ENCODE peak calls at places on chromosome 9, in four cellular contexts. One of them, this sample, is unnamed.

GRCh38 chr9:81145331-81145963 is 543.9 kb downstream of the TLE1 start:
- DNase-seq in pancreas: no peak
- DNase-seq in K562: no peak
- DNase-seq in CD4-positive, alpha-beta T cell: no peak
- DNase-seq in this sample: no peak

GRCh38 chr9:99368341-99369326 is 146.6 kb downstream of the SEC61B start:
- DNase-seq in K562: no peak
- DNase-seq in pancreas: peak
- DNase-seq in CD4-positive, alpha-beta T cell: no peak
- DNase-seq in this sample: no peak

GRCh38 chr9:249025-249424 is 34.4 kb downstream of the DOCK8 start:
- DNase-seq in pancreas: no peak
- DNase-seq in CD4-positive, alpha-beta T cell: no peak
- DNase-seq in K562: peak
- DNase-seq in this sample: no peak

GRCh38 chr9:91156451-91157234 is 205.1 kb downstream of the AUH start:
- DNase-seq in pancreas: no peak
- DNase-seq in CD4-positive, alpha-beta T cell: no peak
- DNase-seq in K562: no peak
- DNase-seq in this sample: no peak

GRCh38 chr9:128689820-128690683 is 1.0 kb downstream of the SET start:
- DNase-seq in K562: peak
- DNase-seq in CD4-positive, alpha-beta T cell: peak
- DNase-seq in pancreas: no peak
- DNase-seq in this sample: no peak

GRCh38 chr9:27856748-27857147 is 283.5 kb upstream of the C9orf72 start:
- DNase-seq in CD4-positive, alpha-beta T cell: no peak
- DNase-seq in pancreas: no peak
- DNase-seq in K562: no peak
- DNase-seq in this sample: no peak

GRCh38 chr9:82206490-82206889 is 217.9 kb downstream of the SPATA31D1 start:
- DNase-seq in K562: no peak
- DNase-seq in CD4-positive, alpha-beta T cell: no peak
- DNase-seq in pancreas: no peak
- DNase-seq in this sample: no peak

GRCh38 chr9:111842313-111842712 is 47.6 kb upstream of the SHOC1 start:
- DNase-seq in K562: no peak
- DNase-seq in pancreas: no peak
- DNase-seq in CD4-positive, alpha-beta T cell: no peak
- DNase-seq in this sample: no peak

GRCh38 chr9:119986205-119986604 is 593.8 kb downstream of the CDK5RAP2 start:
- DNase-seq in pancreas: no peak
- DNase-seq in CD4-positive, alpha-beta T cell: no peak
- DNase-seq in K562: no peak
- DNase-seq in this sample: no peak

GRCh38 chr9:124590886-124591641 is 83.9 kb upstream of the NR5A1 start:
- DNase-seq in pancreas: no peak
- DNase-seq in K562: no peak
- DNase-seq in CD4-positive, alpha-beta T cell: no peak
- DNase-seq in this sample: no peak

GRCh38 chr9:91939953-91940352 is 10.1 kb downstream of the ROR2 start:
- DNase-seq in K562: peak
- DNase-seq in CD4-positive, alpha-beta T cell: no peak
- DNase-seq in pancreas: no peak
- DNase-seq in this sample: no peak

GRCh38 chr9:135612981-135613910 is 26.1 kb downstream of the GLT6D1 start:
- DNase-seq in CD4-positive, alpha-beta T cell: no peak
- DNase-seq in K562: no peak
- DNase-seq in pancreas: no peak
- DNase-seq in this sample: no peak

GRCh38 chr9:113935677-113936380 is 59.7 kb downstream of the ZNF618 start:
- DNase-seq in K562: no peak
- DNase-seq in CD4-positive, alpha-beta T cell: no peak
- DNase-seq in pancreas: no peak
- DNase-seq in this sample: no peak

GRCh38 chr9:95641591-95641990 is 124.8 kb upstream of the PTCH1 start:
- DNase-seq in K562: peak
- DNase-seq in CD4-positive, alpha-beta T cell: no peak
- DNase-seq in pancreas: no peak
- DNase-seq in this sample: no peak

GRCh38 chr9:36423196-36423595 is 23.1 kb upstream of the RNF38 start:
- DNase-seq in pancreas: no peak
- DNase-seq in CD4-positive, alpha-beta T cell: no peak
- DNase-seq in K562: no peak
- DNase-seq in this sample: no peak

GRCh38 chr9:6942406-6942805 is 184.6 kb downstream of the KDM4C start:
- DNase-seq in K562: no peak
- DNase-seq in pancreas: no peak
- DNase-seq in CD4-positive, alpha-beta T cell: no peak
- DNase-seq in this sample: no peak

GRCh38 chr9:79707589-79707988 is 135.8 kb downstream of the TLE4 start:
- DNase-seq in CD4-positive, alpha-beta T cell: no peak
- DNase-seq in pancreas: no peak
- DNase-seq in K562: no peak
- DNase-seq in this sample: no peak

GRCh38 chr9:124042168-124042775 is 30.7 kb downstream of the LHX2 start:
- DNase-seq in K562: no peak
- DNase-seq in pancreas: no peak
- DNase-seq in CD4-positive, alpha-beta T cell: no peak
- DNase-seq in this sample: no peak

GRCh38 chr9:136090060-136090735 is 4.9 kb downstream of the NACC2 start:
- DNase-seq in pancreas: no peak
- DNase-seq in K562: no peak
- DNase-seq in CD4-positive, alpha-beta T cell: no peak
- DNase-seq in this sample: no peak

GRCh38 chr9:92712767-92713166 is 42.8 kb upstream of the IPPK start:
- DNase-seq in K562: no peak
- DNase-seq in CD4-positive, alpha-beta T cell: no peak
- DNase-seq in pancreas: no peak
- DNase-seq in this sample: no peak

GRCh38 chr9:14670718-14671117 is 22.5 kb downstream of the ZDHHC21 start:
- DNase-seq in K562: no peak
- DNase-seq in pancreas: no peak
- DNase-seq in CD4-positive, alpha-beta T cell: no peak
- DNase-seq in this sample: no peak

GRCh38 chr9:93577940-93578682 is 1.7 kb downstream of the PHF2 start:
- DNase-seq in CD4-positive, alpha-beta T cell: no peak
- DNase-seq in pancreas: no peak
- DNase-seq in K562: no peak
- DNase-seq in this sample: no peak

GRCh38 chr9:98158071-98158791 is 34.2 kb downstream of the CORO2A start:
- DNase-seq in CD4-positive, alpha-beta T cell: no peak
- DNase-seq in K562: no peak
- DNase-seq in pancreas: no peak
- DNase-seq in this sample: no peak

GRCh38 chr9:26723486-26723885 is 169.1 kb downstream of the CAAP1 start:
- DNase-seq in CD4-positive, alpha-beta T cell: no peak
- DNase-seq in K562: peak
- DNase-seq in pancreas: peak
- DNase-seq in this sample: no peak

GRCh38 chr9:100038472-100038871 is 60.3 kb downstream of the ERP44 start:
- DNase-seq in CD4-positive, alpha-beta T cell: no peak
- DNase-seq in pancreas: no peak
- DNase-seq in K562: no peak
- DNase-seq in this sample: no peak

GRCh38 chr9:106019017-106019692 is 324.8 kb downstream of the TMEM38B start:
- DNase-seq in pancreas: no peak
- DNase-seq in K562: no peak
- DNase-seq in CD4-positive, alpha-beta T cell: no peak
- DNase-seq in this sample: no peak

GRCh38 chr9:93198117-93198838 is 14.3 kb downstream of the WNK2 start:
- DNase-seq in CD4-positive, alpha-beta T cell: no peak
- DNase-seq in K562: no peak
- DNase-seq in pancreas: peak
- DNase-seq in this sample: no peak

GRCh38 chr9:129023036-129023907 is 4.9 kb downstream of the SH3GLB2 start:
- DNase-seq in CD4-positive, alpha-beta T cell: no peak
- DNase-seq in pancreas: no peak
- DNase-seq in K562: peak
- DNase-seq in this sample: no peak

GRCh38 chr9:112013261-112013660 is 116.6 kb downstream of the UGCG start:
- DNase-seq in CD4-positive, alpha-beta T cell: no peak
- DNase-seq in pancreas: no peak
- DNase-seq in K562: no peak
- DNase-seq in this sample: no peak

GRCh38 chr9:4734150-4734549 is 6.9 kb downstream of the AK3 start:
- DNase-seq in pancreas: no peak
- DNase-seq in K562: peak
- DNase-seq in CD4-positive, alpha-beta T cell: no peak
- DNase-seq in this sample: no peak

DNA sequence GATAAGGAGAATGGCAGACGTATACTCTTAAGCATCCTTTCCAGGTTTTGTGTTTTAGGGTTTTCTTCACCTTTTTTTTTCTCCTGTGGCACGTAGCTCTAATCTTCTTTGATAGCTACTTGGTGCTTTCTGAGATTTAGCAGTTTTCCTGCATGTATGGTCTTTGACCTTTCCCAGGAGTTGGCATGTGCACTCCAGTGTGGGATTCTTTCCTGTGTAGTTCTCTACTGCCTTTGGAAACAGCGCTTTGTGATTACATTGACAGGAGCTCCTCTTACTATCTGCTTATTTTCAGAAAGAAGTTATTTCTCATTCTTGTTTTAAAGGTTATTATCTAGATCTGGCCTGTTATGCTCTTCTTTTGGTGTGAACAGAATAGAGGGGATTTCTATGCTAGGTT is 65.5 kb downstream of the UNC13B start:
- DNase-seq in K562: no peak
- DNase-seq in CD4-positive, alpha-beta T cell: no peak
- DNase-seq in pancreas: no peak
- DNase-seq in this sample: no peak
- H3K27ac ChIP-seq in K562: no peak
- H3K27ac ChIP-seq in CD4-positive, alpha-beta T cell: no peak
- H3K27ac ChIP-seq in pancreas: no peak
- H3K27ac ChIP-seq in this sample: no peak

DNA sequence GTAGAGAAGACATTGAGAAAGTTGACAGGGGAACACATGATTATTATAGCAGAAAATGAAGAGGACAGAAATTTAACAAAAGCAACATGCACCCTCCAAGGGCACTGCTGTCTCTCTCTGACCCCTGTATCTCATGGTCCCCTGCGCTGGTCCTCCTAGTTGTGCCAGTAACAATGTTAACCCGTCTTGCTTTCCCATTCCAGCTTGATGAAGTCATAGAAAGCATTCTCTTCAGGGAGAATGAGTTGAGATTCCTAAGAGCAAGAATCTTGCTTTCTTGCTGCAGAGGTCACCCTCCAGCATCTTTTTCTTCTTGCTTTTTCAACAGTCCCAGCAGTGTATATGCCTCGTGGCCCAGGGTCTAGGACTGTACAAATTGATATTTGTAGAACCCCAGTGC is 279.6 kb upstream of the ADAMTSL1 start:
- DNase-seq in pancreas: no peak
- DNase-seq in CD4-positive, alpha-beta T cell: no peak
- DNase-seq in K562: no peak
- DNase-seq in this sample: no peak
- H3K27ac ChIP-seq in pancreas: no peak
- H3K27ac ChIP-seq in CD4-positive, alpha-beta T cell: no peak
- H3K27ac ChIP-seq in K562: no peak
- H3K27ac ChIP-seq in this sample: no peak

DNA sequence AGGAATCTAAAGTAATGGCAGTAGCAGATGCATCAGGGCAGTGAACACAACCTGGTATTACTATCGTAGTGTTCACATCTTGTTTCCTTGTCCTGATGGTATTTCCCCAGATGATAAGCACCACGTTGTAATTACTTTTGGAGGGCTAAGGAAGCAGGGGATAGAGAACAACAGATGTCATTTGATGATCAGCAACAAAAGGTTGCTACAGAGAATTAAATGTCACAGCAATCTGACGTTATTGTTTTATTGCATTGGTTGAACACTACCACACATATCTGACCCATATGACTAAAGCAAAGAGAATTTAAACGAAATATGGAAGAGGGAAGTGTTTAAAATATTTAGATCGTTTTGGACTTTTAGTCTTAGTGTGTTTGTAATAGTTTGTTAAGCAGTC is 408.3 kb downstream of the SH3GL2 start:
- DNase-seq in CD4-positive, alpha-beta T cell: no peak
- DNase-seq in K562: no peak
- DNase-seq in pancreas: no peak
- DNase-seq in this sample: no peak
- H3K27ac ChIP-seq in CD4-positive, alpha-beta T cell: no peak
- H3K27ac ChIP-seq in K562: no peak
- H3K27ac ChIP-seq in pancreas: no peak
- H3K27ac ChIP-seq in this sample: no peak

DNA sequence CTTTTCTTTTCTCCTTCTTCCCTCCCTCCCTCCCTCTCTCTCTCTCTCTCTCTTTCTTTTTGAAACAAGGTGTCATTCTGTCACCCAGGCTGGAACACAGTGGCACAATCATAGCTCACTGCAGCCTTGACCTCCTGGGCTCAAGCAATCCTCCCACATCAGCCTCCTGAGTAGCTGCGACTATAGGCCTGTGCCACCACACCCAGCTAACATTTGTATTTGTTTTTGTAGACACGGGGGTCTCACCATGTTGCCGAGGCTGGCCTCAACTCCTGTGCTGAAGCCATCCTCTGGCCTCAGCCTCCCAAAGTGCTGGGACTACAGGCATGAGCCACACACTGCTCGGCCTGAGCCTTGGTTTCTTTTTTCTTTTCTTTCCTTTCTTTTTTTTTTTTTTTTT is 45.8 kb downstream of the PLPP7 start:
- DNase-seq in pancreas: no peak
- DNase-seq in CD4-positive, alpha-beta T cell: no peak
- DNase-seq in K562: no peak
- DNase-seq in this sample: no peak
- H3K27ac ChIP-seq in pancreas: no peak
- H3K27ac ChIP-seq in CD4-positive, alpha-beta T cell: no peak
- H3K27ac ChIP-seq in K562: no peak
- H3K27ac ChIP-seq in this sample: no peak

GRCh38 chr9:33472171-33472920 is 1.4 kb downstream of the NOL6 start:
- DNase-seq in pancreas: no peak
- DNase-seq in K562: no peak
- DNase-seq in CD4-positive, alpha-beta T cell: no peak
- DNase-seq in this sample: no peak

GRCh38 chr9:33473216-33473615 is 508 bp downstream of the NOL6 start:
- DNase-seq in pancreas: no peak
- DNase-seq in CD4-positive, alpha-beta T cell: no peak
- DNase-seq in K562: no peak
- DNase-seq in this sample: no peak

GRCh38 chr9:33471361-33471760 is 2.4 kb downstream of the NOL6 start:
- DNase-seq in K562: no peak
- DNase-seq in pancreas: no peak
- DNase-seq in CD4-positive, alpha-beta T cell: no peak
- DNase-seq in this sample: no peak

GRCh38 chr9:33475357-33475756 is 1.6 kb upstream of the NOL6 start:
- DNase-seq in pancreas: no peak
- DNase-seq in CD4-positive, alpha-beta T cell: no peak
- DNase-seq in K562: no peak
- DNase-seq in this sample: no peak

GRCh38 chr9:33473643-33474352 is at the start of gene NOL6:
- DNase-seq in CD4-positive, alpha-beta T cell: peak
- DNase-seq in pancreas: peak
- DNase-seq in K562: peak
- DNase-seq in this sample: peak
- H3K27ac ChIP-seq in CD4-positive, alpha-beta T cell: peak
- H3K27ac ChIP-seq in pancreas: peak
- H3K27ac ChIP-seq in K562: peak
- H3K27ac ChIP-seq in this sample: peak

GRCh38 chr9:121749614-121750013 is 98.2 kb downstream of the DAB2IP start:
- DNase-seq in CD4-positive, alpha-beta T cell: no peak
- DNase-seq in pancreas: no peak
- DNase-seq in K562: no peak
- DNase-seq in this sample: no peak
- H3K27ac ChIP-seq in CD4-positive, alpha-beta T cell: no peak
- H3K27ac ChIP-seq in pancreas: no peak
- H3K27ac ChIP-seq in K562: no peak
- H3K27ac ChIP-seq in this sample: no peak